ENCODE peak calls at places on chromosomes 7 and 10, in four cellular contexts. E is ovary, H is stomach, Z is suprapubic skin. I is an unnamed sample.

GRCh38 chr7:106430535-106431455 is 146.0 kb upstream of the NAMPT start:
- DNase-seq in E (no peak), H (no peak), Z (no peak), I (no peak)

GRCh38 chr7:45021604-45022296 is 21.7 kb downstream of the CCM2 start:
- DNase-seq in E (no peak), H (no peak), Z (no peak), I (no peak)

GRCh38 chr10:95235676-95236067 is 41.6 kb downstream of the ACSM6 start:
- DNase-seq in E (no peak), H (no peak), Z (no peak), I (no peak)

GRCh38 chr7:30412810-30413504 is 65.6 kb downstream of the NOD1 start:
- DNase-seq in E (no peak), H (peak; percentile 43), Z (no peak), I (peak; percentile 38)

GRCh38 chr10:123133511-123133910 is 2.3 kb upstream of the HMX3 start:
- DNase-seq in E (no peak), H (no peak), Z (no peak), I (no peak)

GRCh38 chr10:115141254-115141653 is 48.1 kb downstream of the ATRNL1 start:
- DNase-seq in E (no peak), H (no peak), Z (no peak), I (no peak)

GRCh38 chr10:69867699-69868558 is 66.2 kb downstream of the COL13A1 start:
- DNase-seq in E (no peak), H (no peak), Z (no peak), I (no peak)

GRCh38 chr7:134454277-134454676 is 4.6 kb downstream of the AKR1B1 start:
- DNase-seq in E (no peak), H (no peak), Z (no peak), I (no peak)

GRCh38 chr7:34190299-34190698 is 285.0 kb downstream of the BMPER start:
- DNase-seq in E (no peak), H (no peak), Z (no peak), I (no peak)

GRCh38 chr10:91249700-91250099 is 29.2 kb downstream of the PCGF5 start:
- DNase-seq in E (no peak), H (no peak), Z (no peak), I (no peak)

GRCh38 chr10:43188702-43189101 is 50.5 kb downstream of the CSGALNACT2 start:
- DNase-seq in E (no peak), H (no peak), Z (no peak), I (no peak)

GRCh38 chr10:1420663-1421362 is 316.5 kb downstream of the ADARB2 start:
- DNase-seq in E (no peak), H (peak; percentile 81), Z (no peak), I (peak; percentile 23)

GRCh38 chr7:101308245-101309085 is 13.1 kb downstream of the IFT22 start:
- DNase-seq in E (no peak), H (peak; percentile 87), Z (peak; percentile 71), I (peak; percentile 34)

GRCh38 chr7:77335581-77335980 is 80.6 kb downstream of the GSAP start:
- DNase-seq in E (no peak), H (no peak), Z (no peak), I (no peak)

GRCh38 chr10:25701651-25702050 is 232.4 kb upstream of the MYO3A start:
- DNase-seq in E (no peak), H (no peak), Z (no peak), I (no peak)

GRCh38 chr10:96740141-96740540 is 19.8 kb upstream of the PIK3AP1 start:
- DNase-seq in E (no peak), H (no peak), Z (no peak), I (no peak)

GRCh38 chr7:43460733-43461348 is 122.1 kb upstream of the STK17A start:
- DNase-seq in E (no peak), H (no peak), Z (no peak), I (no peak)

GRCh38 chr7:37508063-37508462 is 59.4 kb upstream of the ELMO1 start:
- DNase-seq in E (no peak), H (no peak), Z (no peak), I (no peak)

GRCh38 chr7:39937366-39938153 is 12.5 kb upstream of the CDK13 start:
- DNase-seq in E (no peak), H (no peak), Z (no peak), I (no peak)

GRCh38 chr7:50156163-50156562 is 63.1 kb upstream of the ZPBP start:
- DNase-seq in E (no peak), H (no peak), Z (no peak), I (no peak)

DNA sequence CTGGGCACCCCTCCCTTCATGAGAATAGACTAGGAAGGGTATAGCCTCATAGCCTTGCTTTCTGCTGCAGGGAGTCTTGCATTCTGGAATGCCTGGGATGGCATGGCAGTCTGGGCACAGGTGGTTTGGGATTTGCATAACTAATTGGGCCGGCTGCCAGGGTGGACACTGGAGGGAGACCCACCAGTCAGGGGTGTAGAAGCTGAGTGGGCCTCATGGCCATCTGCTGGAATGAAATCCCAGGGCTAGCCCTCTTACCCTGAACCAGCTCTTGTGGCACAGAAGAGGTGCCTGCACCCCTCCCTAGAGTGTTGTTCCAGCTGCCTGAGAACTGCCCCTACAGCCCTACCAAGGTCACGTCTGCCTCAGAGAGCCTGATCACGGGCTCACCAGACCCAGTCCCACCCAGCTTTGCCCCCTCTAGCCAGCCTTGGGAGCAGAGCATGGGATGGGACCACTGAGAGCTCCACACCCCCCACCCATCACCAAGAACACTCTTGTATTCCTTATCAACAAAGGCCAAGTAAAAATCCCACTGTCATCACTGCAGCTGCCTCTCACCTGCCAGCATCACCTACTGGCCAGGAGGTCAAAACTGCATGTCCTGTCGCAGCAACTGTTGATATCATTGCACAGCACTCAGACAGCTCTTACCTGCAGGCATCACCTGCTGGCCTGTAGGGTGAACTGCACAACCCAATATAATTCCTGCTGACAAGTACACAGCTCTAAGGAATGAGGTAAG is 148.9 kb downstream of the ZEB1 start:
- DNase-seq in E (no peak), H (peak; percentile 47), Z (peak; percentile 53), I (no peak)
- H3K4me3 ChIP-seq in E (no peak overlapping the region), H (no peak overlapping the region), Z (no peak overlapping the region), I (no peak overlapping the region)

DNA sequence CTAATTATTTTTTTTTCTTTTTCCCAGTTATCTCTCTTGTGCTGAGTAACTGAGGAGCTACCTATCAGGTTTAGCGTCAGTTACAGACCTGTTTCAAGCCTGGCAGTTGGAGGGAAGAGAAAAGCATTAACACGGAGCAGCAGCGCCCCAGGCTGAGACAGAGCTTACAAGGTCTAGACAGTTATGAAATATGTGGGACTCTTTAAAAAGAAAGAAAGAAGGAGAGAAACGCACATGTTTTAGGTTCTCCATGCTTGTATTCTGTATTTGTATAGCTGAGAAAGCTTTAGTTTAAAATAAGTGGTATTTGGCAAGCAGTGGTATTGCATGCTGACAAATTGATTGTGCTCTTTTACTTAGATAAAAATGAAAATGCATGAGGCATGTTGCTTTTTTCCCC is 157.6 kb downstream of the GRK5 start:
- DNase-seq in E (no peak), H (no peak), Z (no peak), I (no peak)
- TF ChIP-seq CTCF in E (no peak), H (no peak), Z (no peak), I (no peak)

DNA sequence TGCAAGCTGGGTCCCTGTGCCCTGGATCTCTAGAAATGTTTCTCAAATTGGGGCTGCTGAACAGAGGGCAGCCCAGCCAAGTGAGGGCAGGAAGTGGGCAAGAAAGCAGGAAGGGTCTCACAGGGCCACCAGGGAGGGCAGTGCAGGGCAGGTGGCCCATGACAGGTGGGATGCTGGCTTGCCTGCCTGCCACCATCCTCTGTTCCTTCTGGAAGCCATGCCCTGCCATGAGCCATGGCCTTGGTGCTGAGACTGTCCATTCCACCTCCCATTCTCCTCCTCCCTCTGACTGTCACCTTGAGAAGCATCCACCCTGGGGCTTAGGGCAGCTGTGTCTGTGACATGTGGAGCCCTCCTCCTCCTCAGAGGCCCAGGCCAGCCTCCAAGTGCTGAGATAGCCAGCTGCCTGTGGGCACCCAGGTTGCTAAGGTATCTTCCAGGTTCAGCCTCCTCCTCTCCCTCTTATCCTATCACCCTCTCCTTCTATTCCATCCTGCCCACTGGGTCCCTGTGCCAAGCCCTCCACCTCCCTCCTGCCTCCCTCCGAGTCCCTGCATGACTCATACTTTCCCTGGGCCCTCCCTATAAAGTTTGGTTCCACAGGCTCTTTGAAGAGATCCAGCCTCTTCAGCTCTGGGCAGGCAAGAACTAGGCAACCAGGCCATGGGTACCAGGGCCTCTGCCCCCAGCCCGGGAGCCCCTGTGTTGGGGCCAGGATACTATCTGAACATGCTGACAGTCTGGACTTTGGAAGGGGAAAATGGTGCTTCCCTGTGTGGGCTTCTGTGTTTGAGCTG is 1.3 kb downstream of the VSIR start:
- DNase-seq in E (peak; percentile 83), H (peak; percentile 54), Z (peak; percentile 87), I (peak; percentile 94)
- TF ChIP-seq POLR2A in E (peak; percentile 30), H (no peak), Z (no peak), I (no peak)

DNA sequence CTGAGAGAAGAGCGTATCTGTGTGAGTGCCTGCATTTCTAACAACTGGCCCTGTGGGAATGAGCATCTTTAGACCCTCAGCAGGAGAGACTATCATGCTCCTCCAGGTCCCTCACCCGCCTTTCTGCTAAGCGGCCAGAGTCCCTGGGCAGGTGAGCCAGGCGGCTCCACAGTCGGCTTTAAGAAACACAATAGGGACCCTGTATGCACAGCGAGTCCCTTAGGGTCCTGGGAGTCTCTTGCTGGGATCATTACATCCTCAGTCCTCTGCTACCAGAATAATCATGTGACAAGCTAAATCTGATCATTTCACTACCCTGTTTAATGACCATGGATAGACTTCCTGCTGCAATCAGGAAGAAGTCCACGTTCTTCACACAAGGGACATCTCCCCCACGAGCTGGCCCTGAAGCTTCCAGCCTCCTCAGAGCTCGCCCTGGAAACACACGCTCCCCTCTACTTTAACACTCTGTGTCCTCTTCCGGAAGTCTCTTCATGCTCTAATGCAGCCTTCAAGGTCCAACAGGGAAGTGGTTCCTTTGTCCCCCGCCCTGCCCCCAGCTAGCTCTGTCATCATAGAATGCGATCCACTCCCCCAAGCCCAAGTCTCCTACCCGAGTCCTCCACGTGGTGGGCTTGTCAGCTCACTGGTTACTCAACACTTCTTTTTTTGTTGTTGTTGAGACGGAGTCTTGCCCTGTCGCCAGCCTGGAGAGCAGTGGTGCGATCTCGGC is 101.6 kb downstream of the RNF216 start:
- DNase-seq in E (peak; percentile 17), H (no peak), Z (peak; percentile 85), I (peak; percentile 90)
- H3K4me3 ChIP-seq in E (no peak overlapping the region), H (no peak overlapping the region), Z (no peak overlapping the region), I (no peak overlapping the region)

GRCh38 chr10:120940299-120940900 is 89.2 kb downstream of the WDR11 start:
- DNase-seq in E (no peak), H (no peak), Z (no peak), I (no peak)
- TF ChIP-seq CTCF in E (no peak), H (no peak), Z (no peak), I (no peak)

GRCh38 chr10:44974628-44975431 is 3.8 kb downstream of the DEPP1 start:
- DNase-seq in E (peak; percentile 78), H (peak; percentile 82), Z (peak; percentile 78), I (no peak)
- TF ChIP-seq POLR2A in E (peak; percentile 32), H (no peak), Z (no peak), I (no peak)

GRCh38 chr10:11212686-11213085 is 195.0 kb downstream of the CELF2 start:
- DNase-seq in E (no peak), H (no peak), Z (no peak), I (no peak)
- H3K4me3 ChIP-seq in E (no peak overlapping the region), H (no peak overlapping the region), Z (no peak overlapping the region), I (no peak overlapping the region)